ENCODE peak calls at places on chromosomes 3 and 15, in five cellular contexts. E, U, D, N and P are unnamed samples.

GRCh38 chr3:4429648-4430350 is 37.3 kb downstream of the SUMF1 start:
- DNase-seq in D (no peak), N (no peak), U (no peak), E (no peak), P (no peak)

GRCh38 chr3:169146112-169146665 is 517.3 kb downstream of the MECOM start:
- DNase-seq in N (peak; percentile 60), E (no peak), U (no peak), D (peak; percentile 57), P (peak; percentile 61)

GRCh38 chr3:100335137-100335833 is 728 bp downstream of the NIT2 start:
- DNase-seq in U (no peak), N (no peak), E (peak; percentile 81), D (peak; percentile 41), P (no peak)

GRCh38 chr3:4438296-4438695 is 28.8 kb downstream of the SUMF1 start:
- DNase-seq in N (no peak), U (no peak), E (no peak), D (no peak), P (no peak)

GRCh38 chr15:49831206-49831965 is 210.5 kb downstream of the DTWD1 start:
- DNase-seq in E (no peak), N (peak; percentile 65), U (no peak), D (no peak), P (peak; percentile 75)

GRCh38 chr3:189646902-189647542 is 15.8 kb downstream of the TP63 start:
- DNase-seq in E (no peak), D (no peak), N (no peak), U (no peak), P (no peak)

GRCh38 chr3:60025071-60026055 is 975.5 kb upstream of the CFAP20DC start:
- DNase-seq in N (no peak), D (no peak), U (no peak), E (no peak), P (no peak)

GRCh38 chr3:21314688-21315087 is 436.3 kb downstream of the ZNF385D start:
- DNase-seq in N (no peak), E (no peak), D (no peak), U (no peak), P (no peak)

GRCh38 chr15:88487176-88487795 is 19.8 kb downstream of the MRPS11 start:
- DNase-seq in U (no peak), N (no peak), D (no peak), E (no peak), P (no peak)

GRCh38 chr15:69883306-69883705 is 214.4 kb downstream of the TLE3 start:
- DNase-seq in D (no peak), U (no peak), E (no peak), N (no peak), P (no peak)

GRCh38 chr3:53806182-53807116 is 39.8 kb downstream of the CHDH start:
- DNase-seq in D (no peak), U (peak; percentile 61), E (peak; percentile 27), N (no peak), P (no peak)

GRCh38 chr3:120855665-120856437 is 52.2 kb upstream of the STXBP5L start:
- DNase-seq in E (no peak), U (no peak), N (no peak), D (peak; percentile 33), P (peak; percentile 37)

GRCh38 chr3:15015456-15015855 is 49.7 kb downstream of the MRPS25 start:
- DNase-seq in N (peak; percentile 93), D (no peak), U (no peak), E (no peak), P (no peak)

GRCh38 chr3:28940530-28940929 is 340.3 kb upstream of the RBMS3 start:
- DNase-seq in D (no peak), N (no peak), U (peak; percentile 40), E (peak; percentile 72), P (peak; percentile 50)

GRCh38 chr15:63136742-63137141 is 15.1 kb downstream of the LACTB start:
- DNase-seq in D (no peak), N (no peak), E (no peak), U (no peak), P (no peak)

GRCh38 chr3:58271901-58272501 is 34.0 kb upstream of the RPP14 start:
- DNase-seq in E (no peak), N (no peak), U (peak; percentile 67), D (no peak), P (no peak)

GRCh38 chr3:41158947-41159346 is 40.4 kb upstream of the CTNNB1 start:
- DNase-seq in U (no peak), E (no peak), N (no peak), D (no peak), P (no peak)

GRCh38 chr3:60803812-60804211 is 447.4 kb downstream of the FHIT start:
- DNase-seq in U (no peak), E (no peak), N (no peak), D (no peak), P (no peak)

GRCh38 chr15:99345242-99345641 is 94.0 kb downstream of the LRRC28 start:
- DNase-seq in E (no peak), N (no peak), U (no peak), D (no peak), P (no peak)

GRCh38 chr3:162367443-162368132 is 871.0 kb downstream of the OTOL1 start:
- DNase-seq in D (no peak), N (no peak), U (no peak), E (no peak), P (no peak)

GRCh38 chr3:43055806-43056770 is 49.8 kb downstream of the POMGNT2 start:
- DNase-seq in N (no peak), U (no peak), D (no peak), E (no peak), P (no peak)

GRCh38 chr15:70045045-70045444 is 52.7 kb downstream of the TLE3 start:
- DNase-seq in E (no peak), U (no peak), N (no peak), D (no peak), P (peak; percentile 7)

GRCh38 chr3:25747033-25747432 is 36.2 kb downstream of the NGLY1 start:
- DNase-seq in D (no peak), U (no peak), N (no peak), E (no peak), P (no peak)

GRCh38 chr3:129592362-129593150 is 13.9 kb downstream of the PLXND1 start:
- DNase-seq in D (peak; percentile 68), E (no peak), U (no peak), N (peak; percentile 90), P (peak; percentile 95)

GRCh38 chr3:126031981-126032471 is 51.9 kb downstream of the SLC41A3 start:
- DNase-seq in D (peak; percentile 30), N (no peak), U (no peak), E (no peak), P (no peak)

GRCh38 chr3:126102530-126102951 is 18.6 kb upstream of the SLC41A3 start:
- DNase-seq in D (no peak), N (peak; percentile 87), E (no peak), U (no peak), P (peak; percentile 96)

GRCh38 chr3:47022540-47023161 is 43.2 kb downstream of the NBEAL2 start:
- DNase-seq in D (no peak), N (no peak), E (no peak), U (no peak), P (no peak)

GRCh38 chr3:94147039-94147438 is 84.2 kb downstream of the NSUN3 start:
- DNase-seq in N (no peak), U (no peak), D (no peak), E (no peak), P (no peak)

GRCh38 chr15:73912030-73912596 is 14.1 kb upstream of the LOXL1 start:
- DNase-seq in N (peak; percentile 9), D (no peak), U (no peak), E (no peak), P (no peak)

GRCh38 chr15:92616621-92617179 is 38.9 kb downstream of the FAM174B start:
- DNase-seq in E (no peak), D (no peak), U (no peak), N (peak; percentile 67), P (no peak)

GRCh38 chr3:123025642-123026521 is 1.7 kb downstream of the SEMA5B start:
- DNase-seq in D (peak; percentile 79), E (no peak), N (no peak), U (no peak), P (peak; percentile 75)

GRCh38 chr3:54986294-54986693 is 58.4 kb upstream of the LRTM1 start:
- DNase-seq in U (no peak), D (no peak), E (no peak), N (no peak), P (no peak)

GRCh38 chr3:122030381-122031122 is 8.5 kb upstream of the ILDR1 start:
- DNase-seq in N (no peak), E (peak; percentile 87), D (no peak), U (no peak), P (no peak)

GRCh38 chr3:168044049-168044448 is 51.7 kb downstream of the GOLIM4 start:
- DNase-seq in D (no peak), U (no peak), E (no peak), N (no peak), P (no peak)

GRCh38 chr15:93221754-93222153 is 132.7 kb upstream of the RGMA start:
- DNase-seq in U (no peak), N (no peak), E (no peak), D (no peak), P (no peak)

GRCh38 chr3:39668420-39668819 is 141.0 kb upstream of the MYRIP start:
- DNase-seq in D (no peak), U (peak; percentile 19), E (peak; percentile 62), N (no peak), P (no peak)

GRCh38 chr3:150556792-150557191 is 10.2 kb downstream of the EIF2A start:
- DNase-seq in U (no peak), N (no peak), E (no peak), D (no peak), P (no peak)